ENCODE peak calls at places on chromosome 15, in five cellular contexts. One of them, this sample, is unnamed.

GRCh38 chr15:74884428-74885223 is 5.2 kb upstream of the MPI start:
- DNase-seq in stomach: no peak
- DNase-seq in adipocyte: peak; percentile 22
- DNase-seq in ovary: no peak
- DNase-seq in Peyer's patch: no peak
- DNase-seq in this sample: no peak

GRCh38 chr15:31013863-31014607 is 22.6 kb upstream of the MTMR10 start:
- DNase-seq in stomach: no peak
- DNase-seq in ovary: no peak
- DNase-seq in adipocyte: no peak
- DNase-seq in Peyer's patch: no peak
- DNase-seq in this sample: no peak

GRCh38 chr15:52306270-52306669 is 10.7 kb upstream of the MYO5C start:
- DNase-seq in Peyer's patch: no peak
- DNase-seq in ovary: no peak
- DNase-seq in adipocyte: peak; percentile 31
- DNase-seq in stomach: no peak
- DNase-seq in this sample: no peak

GRCh38 chr15:95302206-95302605 is 1028.3 kb upstream of the NR2F2 start:
- DNase-seq in stomach: no peak
- DNase-seq in ovary: no peak
- DNase-seq in adipocyte: no peak
- DNase-seq in Peyer's patch: no peak
- DNase-seq in this sample: no peak

GRCh38 chr15:81276967-81277366 is 47.0 kb downstream of the STARD5 start:
- DNase-seq in stomach: no peak
- DNase-seq in adipocyte: no peak
- DNase-seq in ovary: no peak
- DNase-seq in Peyer's patch: no peak
- DNase-seq in this sample: no peak

GRCh38 chr15:65032823-65033537 is 3.5 kb upstream of the MTFMT start:
- DNase-seq in Peyer's patch: peak; percentile 47
- DNase-seq in stomach: peak; percentile 68
- DNase-seq in adipocyte: peak; percentile 74
- DNase-seq in ovary: peak; percentile 57
- DNase-seq in this sample: no peak

GRCh38 chr15:34609658-34610057 is 26.2 kb upstream of the GOLGA8B start:
- DNase-seq in adipocyte: no peak
- DNase-seq in stomach: no peak
- DNase-seq in Peyer's patch: no peak
- DNase-seq in ovary: no peak
- DNase-seq in this sample: no peak

GRCh38 chr15:101361418-101361817 is 66.4 kb upstream of the SNRPA1 start:
- DNase-seq in adipocyte: no peak
- DNase-seq in ovary: no peak
- DNase-seq in Peyer's patch: no peak
- DNase-seq in stomach: no peak
- DNase-seq in this sample: no peak

GRCh38 chr15:63521405-63522142 is 17.2 kb downstream of the USP3 start:
- DNase-seq in stomach: no peak
- DNase-seq in Peyer's patch: no peak
- DNase-seq in adipocyte: no peak
- DNase-seq in ovary: no peak
- DNase-seq in this sample: no peak

GRCh38 chr15:65642588-65642987 is 20.9 kb downstream of the SLC24A1 start:
- DNase-seq in Peyer's patch: no peak
- DNase-seq in ovary: no peak
- DNase-seq in adipocyte: no peak
- DNase-seq in stomach: no peak
- DNase-seq in this sample: no peak

GRCh38 chr15:61195116-61196002 is 33.7 kb downstream of the RORA start:
- DNase-seq in ovary: no peak
- DNase-seq in stomach: no peak
- DNase-seq in Peyer's patch: no peak
- DNase-seq in adipocyte: peak; percentile 41
- DNase-seq in this sample: no peak

GRCh38 chr15:26179906-26180305 is 316.8 kb upstream of the ATP10A start:
- DNase-seq in adipocyte: no peak
- DNase-seq in Peyer's patch: no peak
- DNase-seq in stomach: no peak
- DNase-seq in ovary: no peak
- DNase-seq in this sample: no peak

GRCh38 chr15:82554351-82554750 is 14.1 kb upstream of the RPS17 start:
- DNase-seq in adipocyte: no peak
- DNase-seq in Peyer's patch: no peak
- DNase-seq in ovary: no peak
- DNase-seq in stomach: no peak
- DNase-seq in this sample: no peak

GRCh38 chr15:99435761-99436346 is 129.9 kb upstream of the MEF2A start:
- DNase-seq in stomach: peak; percentile 19
- DNase-seq in adipocyte: no peak
- DNase-seq in Peyer's patch: no peak
- DNase-seq in ovary: no peak
- DNase-seq in this sample: peak; percentile 60

GRCh38 chr15:23467110-23467600 is 20.1 kb upstream of the GOLGA6L2 start:
- DNase-seq in stomach: no peak
- DNase-seq in adipocyte: peak; percentile 67
- DNase-seq in ovary: no peak
- DNase-seq in Peyer's patch: no peak
- DNase-seq in this sample: no peak

GRCh38 chr15:38555686-38556334 is 8.8 kb downstream of the RASGRP1 start:
- DNase-seq in adipocyte: peak; percentile 50
- DNase-seq in Peyer's patch: no peak
- DNase-seq in stomach: no peak
- DNase-seq in ovary: no peak
- DNase-seq in this sample: no peak

GRCh38 chr15:39188930-39189329 is 391.9 kb upstream of the THBS1 start:
- DNase-seq in Peyer's patch: no peak
- DNase-seq in stomach: no peak
- DNase-seq in ovary: no peak
- DNase-seq in adipocyte: peak; percentile 78
- DNase-seq in this sample: peak; percentile 72

GRCh38 chr15:85755942-85756341 is 38.8 kb downstream of the KLHL25 start:
- DNase-seq in stomach: no peak
- DNase-seq in ovary: peak; percentile 16
- DNase-seq in Peyer's patch: no peak
- DNase-seq in adipocyte: no peak
- DNase-seq in this sample: peak; percentile 43

GRCh38 chr15:25501828-25502446 is 63.1 kb upstream of the UBE3A start:
- DNase-seq in adipocyte: peak; percentile 58
- DNase-seq in Peyer's patch: no peak
- DNase-seq in stomach: no peak
- DNase-seq in ovary: no peak
- DNase-seq in this sample: no peak

GRCh38 chr15:100094127-100094510 is 247.7 kb downstream of the ADAMTS17 start:
- DNase-seq in Peyer's patch: no peak
- DNase-seq in ovary: no peak
- DNase-seq in adipocyte: no peak
- DNase-seq in stomach: no peak
- DNase-seq in this sample: no peak

GRCh38 chr15:63945838-63946298 is 100.4 kb downstream of the DAPK2 start:
- DNase-seq in stomach: peak; percentile 38
- DNase-seq in Peyer's patch: no peak
- DNase-seq in adipocyte: no peak
- DNase-seq in ovary: no peak
- DNase-seq in this sample: peak; percentile 92

DNA sequence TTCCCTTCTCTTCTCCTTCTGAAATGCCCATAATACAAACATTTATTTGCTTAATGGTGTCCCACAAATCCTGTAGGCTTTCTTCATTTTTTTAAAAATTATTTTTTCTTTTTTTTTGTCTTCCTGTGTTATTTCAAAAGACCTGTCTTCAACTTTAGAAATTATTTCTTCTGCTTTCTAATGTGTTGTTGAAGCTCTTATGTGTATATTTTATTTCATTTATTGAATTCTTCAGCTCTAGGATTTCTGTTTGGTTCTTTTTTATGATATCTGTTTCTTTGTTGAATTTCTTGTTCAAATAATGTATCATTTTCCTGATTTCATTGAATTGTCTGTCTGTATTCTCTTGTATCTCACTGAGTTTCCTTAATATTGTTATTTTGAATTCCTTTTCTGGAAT is 63.1 kb downstream of the AP4E1 start:
- DNase-seq in Peyer's patch: no peak
- DNase-seq in adipocyte: no peak
- DNase-seq in stomach: no peak
- DNase-seq in ovary: no peak
- DNase-seq in this sample: no peak
- H3K4me3 ChIP-seq in Peyer's patch: no peak overlapping the region
- H3K4me3 ChIP-seq in adipocyte: no peak overlapping the region
- H3K4me3 ChIP-seq in stomach: no peak overlapping the region
- H3K4me3 ChIP-seq in ovary: no peak overlapping the region
- H3K4me3 ChIP-seq in this sample: no peak overlapping the region

DNA sequence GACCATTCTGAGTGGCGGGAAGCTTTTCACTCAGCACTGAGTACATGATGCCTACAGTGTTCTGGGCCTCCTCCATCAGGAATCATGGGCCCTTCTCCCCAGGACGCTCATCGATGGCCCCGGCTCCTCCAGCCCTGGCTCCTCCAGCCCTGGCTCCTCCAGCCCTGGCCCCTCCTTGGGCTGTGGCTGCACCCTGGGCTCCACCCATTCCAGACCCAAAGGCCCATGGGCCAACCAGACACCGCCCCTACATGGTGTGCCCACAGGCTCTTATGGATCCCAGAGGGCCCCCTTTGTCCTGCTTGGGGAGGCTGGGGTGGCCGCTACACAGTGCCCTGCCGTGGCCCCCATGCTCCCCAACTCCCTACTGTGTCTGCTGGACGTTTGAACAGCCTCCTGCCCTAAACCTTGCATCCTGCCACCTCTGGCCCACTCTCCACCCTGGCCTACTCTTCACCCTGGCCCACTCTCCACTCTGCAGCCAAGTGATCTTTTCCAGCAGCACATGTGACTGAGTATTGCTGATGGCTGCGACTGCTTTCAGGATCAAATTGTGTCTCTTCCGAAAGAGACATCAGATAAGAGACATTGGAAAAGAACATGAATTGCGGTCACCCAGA is 57.9 kb downstream of the APBA2 start:
- DNase-seq in ovary: peak; percentile 7
- DNase-seq in adipocyte: no peak
- DNase-seq in stomach: peak; percentile 20
- DNase-seq in Peyer's patch: no peak
- DNase-seq in this sample: no peak
- H3K4me3 ChIP-seq in ovary: no peak overlapping the region
- H3K4me3 ChIP-seq in adipocyte: no peak overlapping the region
- H3K4me3 ChIP-seq in stomach: no peak overlapping the region
- H3K4me3 ChIP-seq in Peyer's patch: no peak overlapping the region
- H3K4me3 ChIP-seq in this sample: no peak overlapping the region

DNA sequence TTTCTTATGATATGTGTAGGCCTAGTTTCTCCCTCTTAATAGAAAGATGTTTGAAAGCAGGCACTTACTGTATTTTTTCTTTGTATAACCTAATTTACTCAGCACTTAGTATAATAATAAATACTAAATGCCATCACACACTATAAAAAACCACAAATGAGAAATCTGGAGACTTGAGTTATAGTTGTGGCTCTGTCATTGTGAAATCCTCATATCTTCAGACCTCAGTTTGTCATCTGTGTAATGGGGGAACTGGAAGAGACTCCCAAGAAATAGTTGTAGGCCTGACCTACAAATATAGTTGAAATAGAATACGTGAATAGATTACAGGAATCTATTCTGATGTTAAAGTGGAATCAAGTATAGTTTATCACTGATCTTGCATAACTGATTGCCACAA is 287.6 kb upstream of the DPH6 start:
- DNase-seq in Peyer's patch: no peak
- DNase-seq in stomach: no peak
- DNase-seq in ovary: no peak
- DNase-seq in adipocyte: no peak
- DNase-seq in this sample: no peak
- H3K4me3 ChIP-seq in Peyer's patch: no peak overlapping the region
- H3K4me3 ChIP-seq in stomach: no peak overlapping the region
- H3K4me3 ChIP-seq in ovary: no peak overlapping the region
- H3K4me3 ChIP-seq in adipocyte: no peak overlapping the region
- H3K4me3 ChIP-seq in this sample: no peak overlapping the region

DNA sequence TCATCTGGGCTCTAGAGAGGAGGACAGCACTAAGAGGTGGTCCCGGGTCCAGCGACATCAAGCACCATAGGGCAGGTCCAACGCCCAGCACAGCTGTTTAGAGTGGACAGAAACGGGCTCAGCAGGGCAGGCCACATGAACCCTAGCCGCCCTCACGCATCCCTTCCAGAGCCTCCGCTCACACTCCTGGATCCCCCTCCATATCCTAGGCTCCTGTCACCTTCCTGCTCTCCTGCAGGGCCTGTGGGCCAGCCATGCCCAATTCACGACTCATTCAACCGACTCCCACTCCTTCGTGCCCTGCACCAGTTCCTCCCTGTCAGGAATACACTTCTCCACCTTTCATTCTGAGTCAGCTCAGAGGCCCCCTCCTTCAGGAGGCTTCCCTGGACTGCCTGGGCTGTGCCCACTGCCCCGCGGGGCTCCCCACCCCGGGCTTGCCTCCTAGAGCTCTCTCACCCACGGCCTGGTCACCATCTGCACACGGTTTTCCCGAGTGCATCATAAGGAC is 90.2 kb downstream of the LINGO1 start:
- DNase-seq in ovary: peak; percentile 40
- DNase-seq in stomach: no peak
- DNase-seq in Peyer's patch: no peak
- DNase-seq in adipocyte: peak; percentile 43
- DNase-seq in this sample: peak; percentile 76
- H3K4me3 ChIP-seq in ovary: no peak overlapping the region
- H3K4me3 ChIP-seq in stomach: peak overlapping the region; percentile 40
- H3K4me3 ChIP-seq in Peyer's patch: peak overlapping the region; percentile 53
- H3K4me3 ChIP-seq in adipocyte: peak overlapping the region; percentile 72
- H3K4me3 ChIP-seq in this sample: peak overlapping the region; percentile 38

DNA sequence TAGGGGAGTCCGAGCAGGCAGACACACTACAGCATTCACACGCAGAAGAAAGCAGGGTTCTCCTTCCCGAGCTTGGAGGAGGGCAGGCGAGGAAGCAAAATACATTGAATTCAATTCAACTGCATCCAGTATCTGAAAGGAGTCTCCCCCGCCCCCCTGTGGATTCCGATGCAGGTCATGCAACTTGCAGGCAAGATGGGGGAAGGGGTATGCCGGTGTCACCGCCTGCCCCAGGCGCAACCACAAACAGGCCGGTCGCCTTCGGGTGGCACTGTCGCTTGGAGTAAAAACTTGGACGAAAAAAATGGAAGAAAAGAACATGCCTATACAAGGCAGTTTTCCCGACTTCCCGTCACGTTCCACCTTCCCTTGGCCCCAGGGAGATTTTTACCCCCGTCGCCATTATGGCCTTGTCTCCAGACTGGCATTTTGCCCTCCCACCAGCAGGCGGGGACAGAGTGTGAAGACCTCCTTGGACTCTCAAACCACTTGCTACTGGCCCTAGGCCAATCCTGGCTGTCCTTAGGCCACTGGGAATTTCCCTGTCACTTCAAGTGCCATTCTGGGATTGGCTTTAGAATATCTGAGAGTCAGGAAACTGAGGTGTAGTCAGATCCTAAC is 1.6 kb upstream of the NTRK3 start:
- DNase-seq in adipocyte: peak; percentile 11
- DNase-seq in stomach: no peak
- DNase-seq in ovary: no peak
- DNase-seq in Peyer's patch: no peak
- DNase-seq in this sample: no peak
- H3K4me3 ChIP-seq in adipocyte: no peak overlapping the region
- H3K4me3 ChIP-seq in stomach: peak overlapping the region; percentile 47
- H3K4me3 ChIP-seq in ovary: no peak overlapping the region
- H3K4me3 ChIP-seq in Peyer's patch: no peak overlapping the region
- H3K4me3 ChIP-seq in this sample: no peak overlapping the region